ENCODE peak calls at places on chromosomes 6 and 20, in eight cellular contexts. J is ascending aorta, Y is psoas muscle, G is endodermal cell, R is lower lobe of right lung, S is hepatocyte, T is cardiac muscle cell, K is left ventricle myocardium inferior. H is an unnamed sample. For H3K4me1, the result is how much of the 10 kb centered on the place peaks cover.

GRCh38 chr6:85483041-85483700 is 33.3 kb downstream of the NT5E start:
- DNase-seq in G (peak), J (peak), R (peak), Y (peak), T (peak), S (peak), K (peak), H (peak)

GRCh38 chr6:53943410-53943809 is 148.6 kb downstream of the LRRC1 start:
- DNase-seq in R (no peak), T (peak), J (no peak), S (no peak), K (no peak), G (no peak), Y (no peak), H (no peak)

GRCh38 chr20:5662769-5663168 is 87.4 kb upstream of the SHLD1 start:
- DNase-seq in G (no peak), J (no peak), T (no peak), R (no peak), S (no peak), Y (no peak), K (no peak), H (no peak)

GRCh38 chr6:88808381-88808780 is 155.0 kb downstream of the RNGTT start:
- DNase-seq in J (no peak), Y (no peak), R (no peak), T (no peak), K (no peak), S (no peak), G (no peak), H (no peak)

GRCh38 chr6:38404355-38404754 is 235.4 kb downstream of the BTBD9 start:
- DNase-seq in Y (no peak), T (peak), K (no peak), S (no peak), R (no peak), J (no peak), G (no peak), H (no peak)

GRCh38 chr6:156686429-156686939 is 90.7 kb upstream of the ARID1B start:
- DNase-seq in J (no peak), G (peak), T (peak), Y (no peak), S (peak), R (peak), K (no peak), H (peak)

GRCh38 chr20:34311118-34312023 is 8.2 kb upstream of the AHCY start:
- DNase-seq in S (peak), G (peak), Y (no peak), K (no peak), R (no peak), T (peak), J (no peak), H (peak)

GRCh38 chr20:25039697-25040437 is 18.1 kb downstream of the ACSS1 start:
- DNase-seq in G (no peak), S (peak), Y (peak), K (peak), T (peak), R (peak), J (peak), H (no peak)

GRCh38 chr6:112691289-112691688 is 344.2 kb downstream of the RFPL4B start:
- DNase-seq in S (peak), K (no peak), R (no peak), J (no peak), G (no peak), Y (no peak), T (peak), H (peak)

GRCh38 chr20:324177-325042 is 942 bp upstream of the SOX12 start:
- DNase-seq in S (peak), R (peak), T (peak), G (peak), Y (peak), J (peak), K (peak), H (peak)

GRCh38 chr6:73200735-73201134 is 24.6 kb downstream of the KHDC1L start:
- DNase-seq in T (no peak), S (no peak), G (no peak), Y (no peak), K (no peak), J (no peak), R (no peak), H (no peak)

GRCh38 chr20:33994624-33994913 is 858 bp downstream of the RALY start:
- DNase-seq in G (no peak), S (no peak), K (no peak), R (no peak), T (no peak), J (no peak), Y (no peak), H (no peak)

GRCh38 chr20:51862796-51863195 is 60.5 kb upstream of the SALL4 start:
- DNase-seq in K (no peak), J (no peak), S (no peak), R (no peak), Y (no peak), T (no peak), G (no peak), H (no peak)

GRCh38 chr20:51864967-51865366 is 62.6 kb upstream of the SALL4 start:
- DNase-seq in J (no peak), G (no peak), R (no peak), S (no peak), Y (no peak), T (no peak), K (no peak), H (no peak)

GRCh38 chr20:51860015-51860882 is 57.9 kb upstream of the SALL4 start:
- DNase-seq in G (no peak), Y (no peak), J (no peak), K (no peak), R (no peak), T (peak), S (peak), H (no peak)

GRCh38 chr20:51861726-51862466 is 59.6 kb upstream of the SALL4 start:
- DNase-seq in J (no peak), Y (no peak), R (no peak), T (no peak), G (no peak), S (no peak), K (no peak), H (no peak)
- TF ChIP-seq CTCF in J (no peak), Y (no peak), R (no peak), T (no peak), G (no peak), S (no peak), K (no peak), H (no peak)

DNA sequence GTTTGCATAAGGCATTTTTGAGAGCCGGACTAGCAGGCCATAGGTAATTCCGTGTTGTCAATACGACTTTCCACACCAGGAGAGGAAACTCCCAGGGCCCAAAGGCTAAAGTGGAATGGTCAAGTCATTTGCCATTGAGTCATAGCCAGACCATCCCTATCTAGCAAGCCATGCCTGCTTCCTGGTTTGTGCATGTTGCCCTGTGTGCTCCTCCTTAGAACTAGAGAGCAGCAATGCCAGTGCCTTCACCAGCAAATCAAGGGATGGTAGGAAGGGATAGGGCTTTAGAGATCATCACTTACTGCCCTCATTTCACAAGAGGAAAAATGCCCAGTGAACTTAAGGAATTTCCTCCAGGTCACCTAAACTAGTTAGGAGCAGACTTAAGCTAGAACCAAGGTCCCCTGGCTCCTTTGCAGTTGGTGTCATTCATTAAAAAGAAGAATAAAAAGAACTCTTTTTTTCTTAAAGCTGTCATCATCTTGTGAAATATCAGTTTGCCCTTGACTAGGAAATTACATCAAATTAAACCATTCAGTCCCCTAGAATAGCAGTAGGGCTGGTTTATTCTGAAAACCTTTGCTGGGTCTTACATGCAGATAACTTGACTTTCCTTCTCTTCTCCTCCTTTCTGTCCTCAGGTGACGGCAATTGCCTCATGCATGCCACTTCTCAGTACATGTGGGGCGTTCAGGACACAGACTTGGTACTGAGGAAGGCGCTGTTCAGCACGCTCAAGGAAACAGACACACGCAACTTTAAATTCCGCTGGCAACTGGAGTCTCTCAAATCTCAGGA is 7.3 kb downstream of the TNFAIP3 start:
- DNase-seq in Y (no peak), T (peak), K (no peak), R (no peak), G (no peak), S (no peak), J (no peak), H (no peak)
- H3K4me1 ChIP-seq in Y (under half), T (under half), K (half or more), R (half or more), G (under half), S (under half), J (under half), H (under half)

GRCh38 chr6:3061501-3061941 is 6.8 kb upstream of the RIPK1 start:
- DNase-seq in R (no peak), T (peak), G (no peak), K (no peak), Y (no peak), S (no peak), J (no peak), H (no peak)
- TF ChIP-seq CTCF in R (no peak), T (peak), G (no peak), K (no peak), Y (no peak), S (no peak), J (no peak), H (no peak)

GRCh38 chr6:15909290-15910070 is 219.4 kb upstream of the MYLIP start:
- DNase-seq in S (no peak), R (no peak), Y (no peak), G (no peak), K (no peak), T (no peak), J (no peak), H (no peak)
- H3K4me1 ChIP-seq in S (under half), R (under half), Y (under half), G (under half), K (under half), T (under half), J (under half), H (under half)

GRCh38 chr6:133854633-133855598 is 34.0 kb upstream of the TCF21 start:
- DNase-seq in G (peak), J (no peak), K (no peak), R (no peak), T (no peak), S (peak), Y (no peak), H (no peak)
- TF ChIP-seq CTCF in G (peak), J (no peak), K (no peak), R (no peak), T (peak), S (peak), Y (no peak), H (no peak)

DNA sequence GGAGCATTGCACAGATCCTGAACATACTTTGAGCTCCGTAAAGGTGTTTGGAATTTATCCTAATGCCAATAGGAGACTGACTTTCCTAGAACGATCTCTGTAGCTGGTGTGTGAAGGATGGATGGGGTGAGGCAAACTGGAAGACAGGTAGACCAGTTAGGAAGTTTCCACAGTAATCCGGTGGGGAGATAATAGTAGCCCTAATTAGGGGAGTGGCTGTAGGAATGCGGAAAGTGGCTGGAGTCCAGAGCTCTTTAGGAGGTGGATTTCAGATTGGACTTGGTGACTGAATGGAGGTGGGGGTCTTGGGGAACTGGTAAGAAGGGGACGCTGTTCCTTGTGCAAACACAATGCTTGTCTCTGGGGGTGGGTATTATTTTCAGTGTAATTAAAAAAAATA is 146.3 kb downstream of the SOX4 start:
- DNase-seq in R (no peak), K (no peak), J (no peak), T (no peak), S (no peak), G (peak), Y (no peak), H (no peak)
- H3K4me1 ChIP-seq in R (under half), K (under half), J (under half), T (under half), S (under half), G (under half), Y (under half), H (under half)

DNA sequence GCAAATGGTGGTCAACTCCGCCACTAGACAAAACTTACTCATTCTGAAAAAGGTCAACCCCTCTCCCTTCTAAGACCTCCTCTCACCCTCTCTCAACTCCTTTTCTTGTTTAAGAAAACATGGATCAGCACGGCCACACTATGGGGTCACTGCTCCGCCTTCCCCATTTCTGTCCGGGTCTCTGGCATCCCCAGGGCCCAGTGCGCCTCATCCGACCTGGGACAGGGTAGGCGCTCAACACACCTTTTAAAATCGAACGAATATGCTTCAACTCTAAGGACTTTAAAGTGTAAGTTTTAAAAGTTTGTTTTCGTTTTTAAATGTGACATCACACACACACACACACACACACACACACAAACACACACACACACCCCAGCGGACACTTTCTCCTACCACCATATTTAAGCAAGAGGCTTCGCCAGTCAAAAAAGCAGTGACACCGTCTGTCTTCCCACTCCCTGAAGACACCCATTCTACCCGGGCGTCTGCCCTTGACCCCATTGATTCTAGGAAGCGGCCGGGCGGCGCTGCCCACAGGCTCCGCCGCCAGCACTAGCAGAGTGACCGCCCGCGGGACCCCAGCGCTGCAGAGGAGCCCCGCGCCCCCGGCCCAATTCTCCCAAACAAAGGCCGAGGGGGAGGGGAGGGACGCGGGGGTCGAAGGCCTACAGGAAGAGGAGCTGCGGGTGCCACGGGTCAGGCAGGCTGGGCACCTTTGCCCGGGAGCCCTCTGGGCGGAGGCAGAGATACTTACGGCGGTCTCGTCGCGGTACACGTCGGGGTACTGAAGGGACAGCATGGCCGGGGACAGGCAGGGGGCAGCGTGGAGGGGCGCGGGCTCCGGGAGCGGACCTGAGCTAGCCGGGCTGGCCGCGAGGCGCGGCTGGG is 547 bp downstream of the PREP start:
- DNase-seq in K (no peak), R (no peak), S (peak), T (peak), G (peak), J (peak), Y (no peak), H (no peak)
- TF ChIP-seq CTCF in K (no peak), R (no peak), S (peak), T (no peak), G (no peak), J (no peak), Y (no peak), H (peak)

DNA sequence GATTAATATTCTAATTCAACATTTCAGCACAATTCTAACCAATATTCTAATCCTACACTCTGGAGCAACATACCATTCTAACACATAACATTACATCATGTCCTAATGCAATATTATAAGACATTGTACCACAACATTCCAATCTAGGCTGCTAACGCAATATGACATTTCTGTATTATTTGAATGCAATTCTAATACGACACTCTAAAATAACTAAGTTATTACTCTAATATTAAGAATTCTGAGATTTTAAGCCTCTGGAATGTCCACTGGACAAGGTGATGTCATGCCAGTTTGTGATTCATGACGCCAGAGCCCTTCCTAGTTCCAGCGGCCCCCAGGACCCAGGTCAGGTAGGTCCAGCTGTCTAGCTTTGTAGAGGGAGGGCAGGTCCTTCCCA is 69.7 kb upstream of the SIRPA start:
- DNase-seq in S (no peak), R (no peak), G (no peak), K (no peak), J (no peak), T (peak), Y (no peak), H (no peak)
- H3K4me1 ChIP-seq in S (under half), R (under half), G (under half), K (under half), J (under half), T (under half), Y (under half), H (under half)

GRCh38 chr20:3175270-3175669 is 1.9 kb upstream of the LZTS3 start:
- DNase-seq in T (no peak), K (no peak), R (no peak), J (no peak), S (no peak), G (no peak), Y (no peak), H (no peak)

GRCh38 chr20:3172126-3172932 is 1.0 kb downstream of the LZTS3 start:
- DNase-seq in J (no peak), R (no peak), K (no peak), Y (no peak), S (no peak), G (peak), T (no peak), H (no peak)

GRCh38 chr20:3174442-3175263 is 1.3 kb upstream of the LZTS3 start:
- DNase-seq in G (no peak), T (peak), R (no peak), S (no peak), Y (no peak), J (no peak), K (no peak), H (peak)

GRCh38 chr20:3172933-3173581 is at the start of gene LZTS3:
- DNase-seq in G (peak), K (peak), Y (peak), S (peak), T (peak), R (peak), J (peak), H (peak)

DNA sequence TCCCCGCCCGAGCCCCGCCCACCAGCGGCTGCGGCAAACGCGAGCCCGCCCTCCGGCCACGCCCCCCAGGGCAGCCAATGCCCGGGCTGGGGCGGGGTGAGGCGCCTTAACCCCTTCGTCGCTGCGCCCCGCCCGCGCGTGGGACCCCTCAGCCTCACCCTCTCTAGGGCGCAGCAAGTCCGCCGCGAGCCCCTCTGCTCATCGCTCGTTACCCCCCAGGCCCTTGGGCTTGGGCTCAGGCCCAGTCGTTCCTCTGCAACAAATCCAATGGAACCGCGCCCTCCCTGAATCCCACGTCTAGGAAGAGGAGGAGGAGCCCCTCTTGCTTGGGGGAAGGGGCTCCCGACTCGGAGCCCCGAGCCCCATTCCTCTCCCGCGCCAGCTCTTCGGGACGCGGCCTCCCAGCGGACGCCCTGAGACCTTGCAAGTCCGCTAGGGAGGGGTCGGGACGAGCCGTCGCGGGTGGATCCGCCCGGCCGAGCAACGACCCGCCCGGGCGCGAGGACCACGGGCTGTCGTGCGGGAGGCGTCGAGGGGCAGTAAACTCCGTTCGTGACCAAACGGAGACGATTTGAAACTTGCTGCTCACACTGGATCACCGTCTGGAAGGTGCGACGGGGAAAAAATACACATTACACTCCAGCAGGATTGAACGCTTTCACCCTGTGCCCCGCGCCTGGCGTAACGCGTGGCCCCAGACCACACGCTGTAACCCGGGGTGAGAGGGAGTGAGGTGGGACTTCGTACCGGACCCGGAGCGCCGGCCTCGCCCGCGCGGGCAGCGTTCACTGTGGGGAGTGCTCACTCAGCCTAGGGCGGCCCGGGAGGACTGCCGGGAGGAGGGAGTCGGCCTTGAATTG is 463 bp upstream of the LZTS3 start:
- DNase-seq in G (peak), K (peak), T (peak), R (peak), Y (peak), J (peak), S (peak), H (peak)
- TF ChIP-seq CTCF in G (peak), K (peak), T (peak), R (no peak), Y (peak), J (peak), S (peak), H (no peak)